ENCODE peak calls at places on chromosomes 16 and 17, in eight cellular contexts. N, A, Z, Y, X, S, T and Q are unnamed samples.

GRCh38 chr17:16593356-16594102 is 24.5 kb upstream of the ZNF287 start:
- DNase-seq in N (no peak), A (no peak), Z (no peak), Y (no peak), X (no peak), S (no peak), T (peak), Q (no peak)

GRCh38 chr16:53142823-53143568 is 88.2 kb downstream of the CHD9 start:
- DNase-seq in N (no peak), A (no peak), Z (no peak), Y (no peak), X (peak), S (no peak), T (no peak), Q (peak)

GRCh38 chr16:7350801-7351200 is 18.2 kb downstream of the RBFOX1 start:
- DNase-seq in N (no peak), A (no peak), Z (no peak), Y (no peak), X (no peak), S (no peak), T (no peak), Q (no peak)

GRCh38 chr16:27826081-27826892 is 237.2 kb downstream of the GSG1L start:
- DNase-seq in N (no peak), A (no peak), Z (no peak), Y (no peak), X (no peak), S (peak), T (no peak), Q (no peak)

GRCh38 chr16:21156767-21157467 is 1.6 kb upstream of the LDAF1 start:
- DNase-seq in N (no peak), A (no peak), Z (peak), Y (peak), X (peak), S (no peak), T (peak), Q (peak)

GRCh38 chr17:61097786-61098185 is 301.9 kb upstream of the TBX2 start:
- DNase-seq in N (no peak), A (no peak), Z (no peak), Y (no peak), X (no peak), S (no peak), T (no peak), Q (no peak)

GRCh38 chr17:80034654-80034976 is 1.1 kb downstream of the TBC1D16 start:
- DNase-seq in N (no peak), A (no peak), Z (no peak), Y (no peak), X (no peak), S (no peak), T (no peak), Q (no peak)

GRCh38 chr16:69880640-69881133 is 70.4 kb upstream of the CLEC18A start:
- DNase-seq in N (no peak), A (no peak), Z (no peak), Y (no peak), X (no peak), S (no peak), T (no peak), Q (no peak)

GRCh38 chr17:38613981-38614779 is 8.4 kb upstream of the SRCIN1 start:
- DNase-seq in N (no peak), A (no peak), Z (no peak), Y (no peak), X (no peak), S (no peak), T (no peak), Q (no peak)

GRCh38 chr17:65261682-65262636 is 124.8 kb downstream of the RGS9 start:
- DNase-seq in N (no peak), A (no peak), Z (no peak), Y (no peak), X (no peak), S (no peak), T (no peak), Q (no peak)

GRCh38 chr16:9053006-9053601 is 38.3 kb upstream of the HAPSTR1 start:
- DNase-seq in N (peak), A (no peak), Z (no peak), Y (peak), X (peak), S (no peak), T (no peak), Q (peak)
- TF ChIP-seq POLR2A in N (no peak), A (no peak), Z (no peak), Y (no peak), X (peak), S (no peak), T (no peak), Q (no peak)

GRCh38 chr17:5272313-5272712 is 9.8 kb upstream of the RABEP1 start:
- DNase-seq in N (no peak), A (no peak), Z (no peak), Y (no peak), X (no peak), S (no peak), T (no peak), Q (no peak)
- TF ChIP-seq POLR2A in N (no peak), A (no peak), Z (no peak), Y (no peak), X (no peak), S (no peak), T (no peak), Q (no peak)

DNA sequence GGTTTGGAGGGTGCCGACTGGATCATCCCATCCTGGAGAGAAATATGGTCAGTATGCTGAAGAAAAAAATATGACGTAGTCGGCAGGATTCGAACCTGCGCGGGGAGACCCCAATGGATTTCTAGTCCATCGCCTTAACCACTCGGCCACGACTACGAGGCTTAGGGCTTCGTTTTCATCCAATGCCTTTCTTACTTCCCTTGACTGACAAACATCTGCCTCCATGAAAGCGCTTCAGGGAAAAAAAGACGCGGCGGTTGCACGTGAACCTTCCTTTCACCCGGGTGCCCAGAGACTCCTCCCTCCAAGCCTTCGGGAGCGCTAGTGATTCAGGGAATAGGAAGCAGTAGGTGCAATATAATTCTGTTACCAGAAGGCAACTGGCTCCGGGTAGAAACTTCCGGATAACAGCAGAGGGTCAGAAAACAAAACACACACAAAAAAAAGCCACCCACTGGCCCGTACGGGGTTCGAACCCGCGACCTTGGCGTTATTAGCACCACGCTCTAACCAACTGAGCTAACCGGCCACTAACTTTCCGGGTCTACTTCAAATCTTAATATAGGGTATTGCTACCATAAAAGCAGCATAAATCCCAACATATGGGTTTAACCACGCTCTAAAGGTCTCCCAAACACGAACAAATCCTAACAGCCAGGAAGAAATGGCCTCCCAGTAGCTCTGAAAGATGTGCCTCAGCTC is 16.3 kb upstream of the AURKB start:
- DNase-seq in N (peak), A (no peak), Z (peak), Y (peak), X (peak), S (peak), T (peak), Q (peak)
- TF ChIP-seq POLR2A in N (no peak), A (no peak), Z (no peak), Y (no peak), X (no peak), S (no peak), T (no peak), Q (peak)

DNA sequence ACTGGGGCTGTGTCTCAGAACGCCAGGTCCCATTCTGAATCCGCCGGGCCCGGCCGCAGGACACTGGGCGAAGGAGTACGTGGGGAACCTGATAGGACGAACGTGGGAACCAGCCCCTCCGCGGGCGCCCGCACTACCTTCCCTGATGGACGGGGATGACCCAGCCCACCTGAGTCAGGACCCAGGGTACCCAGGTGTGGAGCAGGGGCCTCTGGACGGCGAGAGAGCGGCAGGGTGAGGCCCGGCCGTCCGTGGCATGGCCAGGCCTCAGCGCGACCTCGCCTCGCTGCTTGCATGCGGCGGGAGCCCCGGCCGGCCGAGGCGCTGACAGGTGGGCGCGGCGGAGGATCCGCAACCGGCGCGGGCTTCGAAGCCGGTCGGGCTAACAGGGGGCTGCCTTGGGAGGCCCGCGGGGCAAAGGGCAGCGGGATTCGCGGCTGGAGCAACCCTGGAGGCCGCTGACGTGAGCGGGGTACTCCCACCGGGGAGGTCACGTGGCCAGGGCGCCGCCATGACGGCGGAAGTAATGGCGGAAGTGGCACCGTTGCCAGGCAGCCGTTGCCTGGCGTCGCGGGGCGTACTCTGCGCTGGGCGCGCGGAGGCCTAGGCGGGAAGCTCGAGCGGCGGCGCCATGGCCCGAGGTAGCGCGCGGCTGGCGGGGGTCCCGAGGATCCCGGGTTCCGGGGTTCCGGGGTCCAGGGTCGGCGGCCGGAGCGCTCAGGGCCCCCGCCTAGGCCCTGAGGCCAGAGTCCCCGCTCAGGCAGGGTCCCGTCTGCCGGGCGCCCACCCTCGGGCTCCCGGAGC is at the start of gene WDR90:
- DNase-seq in N (peak), A (peak), Z (peak), Y (peak), X (peak), S (peak), T (peak), Q (peak)
- TF ChIP-seq POLR2A in N (peak), A (peak), Z (peak), Y (no peak), X (peak), S (no peak), T (no peak), Q (peak)

GRCh38 chr17:75706042-75706728 is 15.1 kb upstream of the ITGB4 start:
- DNase-seq in N (no peak), A (no peak), Z (no peak), Y (no peak), X (no peak), S (no peak), T (no peak), Q (no peak)
- TF ChIP-seq POLR2A in N (no peak), A (no peak), Z (no peak), Y (no peak), X (no peak), S (no peak), T (no peak), Q (no peak)

GRCh38 chr17:7615265-7615747 is 609 bp upstream of the FXR2 start:
- DNase-seq in N (no peak), A (no peak), Z (no peak), Y (no peak), X (no peak), S (no peak), T (no peak), Q (no peak)
- TF ChIP-seq POLR2A in N (no peak), A (no peak), Z (no peak), Y (no peak), X (peak), S (no peak), T (no peak), Q (no peak)

DNA sequence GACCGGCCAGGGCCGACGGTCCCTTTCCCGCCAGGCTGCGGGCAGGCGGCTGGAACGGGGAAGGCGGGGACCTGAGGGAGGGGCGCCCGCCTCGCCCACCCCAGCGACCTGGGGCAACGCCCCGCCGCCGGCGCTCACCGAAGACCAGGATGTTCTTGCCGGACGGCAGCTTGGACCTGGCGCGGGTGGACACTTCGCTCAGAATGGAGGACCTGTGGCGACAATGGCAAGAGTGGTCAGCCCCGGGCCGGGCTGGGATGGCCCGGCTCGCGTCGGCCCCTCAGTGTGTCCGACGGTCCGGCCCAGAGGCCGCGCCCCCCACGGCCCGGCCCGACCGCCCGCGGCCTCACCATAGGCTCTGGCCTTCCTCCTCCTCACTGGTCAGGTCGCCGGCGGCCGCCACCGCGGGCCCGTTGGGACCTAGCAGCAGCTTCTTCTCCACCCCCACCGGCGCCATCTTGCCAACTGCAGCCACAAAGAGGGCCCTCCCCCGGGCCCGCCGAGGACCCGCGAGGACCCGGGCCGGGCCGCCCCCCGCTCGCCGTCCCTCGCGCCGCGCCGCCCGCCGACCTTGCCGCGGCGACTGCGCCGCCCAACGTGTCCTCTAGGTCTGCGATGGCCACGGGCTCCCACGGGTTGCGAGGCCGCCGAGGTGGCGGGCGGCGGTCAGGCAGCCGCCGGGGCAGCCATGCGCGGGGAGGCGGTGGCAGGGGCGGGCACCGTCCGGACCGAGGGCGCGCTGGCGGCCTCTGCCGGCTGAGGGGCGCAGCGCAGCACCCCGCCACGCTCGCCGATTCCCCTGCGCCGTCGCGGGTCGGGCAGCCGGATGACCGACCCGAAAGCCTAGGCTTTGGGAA is at the start of gene DYNC1LI2:
- DNase-seq in N (peak), A (no peak), Z (peak), Y (peak), X (peak), S (peak), T (peak), Q (peak)
- TF ChIP-seq POLR2A in N (peak), A (peak), Z (peak), Y (no peak), X (peak), S (no peak), T (no peak), Q (peak)